ENCODE peak calls at places on chromosomes 6 and 20, in seven cellular contexts. K is transverse colon; C is AG04450; N is CD8-positive, alpha-beta memory T cell; M is aorta; S is effector memory CD4-positive, alpha-beta T cell; H is heart right ventricle. X is an unnamed sample.

GRCh38 chr6:12354499-12354898 is 64.3 kb downstream of the EDN1 start:
- DNase-seq in M (peak; percentile 58), S (no peak), N (no peak), K (peak; percentile 34), H (no peak), C (no peak), X (no peak)

GRCh38 chr6:7765575-7766325 is 39.9 kb downstream of the BMP6 start:
- DNase-seq in M (no peak), C (no peak), H (no peak), S (no peak), K (no peak), N (no peak), X (no peak)

GRCh38 chr6:107064579-107065065 is 36.6 kb downstream of the MTRES1 start:
- DNase-seq in C (peak; percentile 37), H (peak; percentile 63), S (no peak), K (peak; percentile 20), M (no peak), N (no peak), X (no peak)

GRCh38 chr6:157184202-157185015 is 138.9 kb downstream of the TMEM242 start:
- DNase-seq in C (peak; percentile 15), N (peak; percentile 46), M (peak; percentile 81), S (peak; percentile 36), K (peak; percentile 81), H (peak; percentile 63), X (peak; percentile 78)

GRCh38 chr6:30778001-30778400 is 33.7 kb upstream of the IER3 start:
- DNase-seq in S (no peak), N (no peak), H (no peak), K (no peak), M (no peak), C (no peak), X (no peak)

GRCh38 chr6:164283574-164283973 is 869.1 kb downstream of the QKI start:
- DNase-seq in K (no peak), C (no peak), M (no peak), H (no peak), N (no peak), S (no peak), X (no peak)

GRCh38 chr6:168915855-168916254 is 337.8 kb downstream of the THBS2 start:
- DNase-seq in C (no peak), K (no peak), H (no peak), N (no peak), M (no peak), S (no peak), X (no peak)

GRCh38 chr6:53065266-53066058 is at the start of gene FBXO9:
- DNase-seq in M (peak; percentile 78), N (peak; percentile 82), C (no peak), S (peak; percentile 65), K (peak; percentile 70), H (peak; percentile 51), X (no peak)

GRCh38 chr6:147508871-147509608 is 550 bp downstream of the SAMD5 start:
- DNase-seq in M (peak; percentile 34), N (no peak), C (no peak), S (no peak), H (no peak), K (peak; percentile 15), X (no peak)

GRCh38 chr20:49228676-49229075 is 9.5 kb downstream of the DDX27 start:
- DNase-seq in K (no peak), N (no peak), S (no peak), M (no peak), C (no peak), H (no peak), X (no peak)

GRCh38 chr20:49231461-49231860 is 12.2 kb downstream of the DDX27 start:
- DNase-seq in K (no peak), C (no peak), N (no peak), M (no peak), S (no peak), H (no peak), X (no peak)

GRCh38 chr20:49233226-49233625 is 14.0 kb downstream of the DDX27 start:
- DNase-seq in S (no peak), H (no peak), C (no peak), M (no peak), K (no peak), N (no peak), X (no peak)

GRCh38 chr20:49230021-49230420 is 10.8 kb downstream of the DDX27 start:
- DNase-seq in N (no peak), S (no peak), H (no peak), M (no peak), C (no peak), K (no peak), X (no peak)

GRCh38 chr20:49230575-49231211 is 11.5 kb downstream of the DDX27 start:
- DNase-seq in C (no peak), H (no peak), S (no peak), K (peak; percentile 25), M (peak; percentile 71), N (no peak), X (no peak)
- H3K27ac ChIP-seq in C (no peak overlapping the region), H (no peak overlapping the region), S (no peak overlapping the region), K (no peak overlapping the region), M (no peak overlapping the region), N (no peak overlapping the region), X (no peak overlapping the region)

DNA sequence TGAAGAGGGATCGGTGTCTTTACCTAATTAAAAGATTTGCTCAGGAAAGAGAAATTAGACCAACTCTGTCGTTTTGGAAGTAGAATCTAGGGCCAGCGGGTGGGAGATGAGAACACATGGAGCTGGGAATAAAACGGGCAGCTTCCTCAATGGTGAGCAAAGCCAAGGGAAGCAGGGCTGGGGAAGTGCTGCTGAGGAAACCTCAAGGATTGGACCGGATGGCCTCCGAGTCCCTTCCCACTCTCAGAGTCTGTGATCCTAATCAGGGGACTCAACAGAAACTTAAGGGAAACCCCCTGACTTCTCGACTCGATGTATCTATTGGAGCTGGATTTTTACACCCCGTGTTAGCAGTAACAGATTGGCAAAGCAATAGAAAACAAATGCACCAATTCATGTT is 10.8 kb downstream of the GCNT2 start:
- DNase-seq in N (no peak), K (no peak), H (no peak), C (no peak), S (no peak), M (no peak), X (no peak)
- H3K27ac ChIP-seq in N (no peak overlapping the region), K (no peak overlapping the region), H (no peak overlapping the region), C (no peak overlapping the region), S (no peak overlapping the region), M (peak overlapping the region; percentile 23), X (no peak overlapping the region)

GRCh38 chr20:50516180-50516934 is 6.2 kb downstream of the PTPN1 start:
- DNase-seq in M (no peak), N (no peak), H (no peak), C (no peak), K (no peak), S (no peak), X (no peak)
- H3K27ac ChIP-seq in M (no peak overlapping the region), N (peak overlapping the region; percentile 38), H (no peak overlapping the region), C (no peak overlapping the region), K (peak overlapping the region; percentile 74), S (peak overlapping the region; percentile 70), X (no peak overlapping the region)

GRCh38 chr6:82086944-82087343 is 160.6 kb downstream of the IBTK start:
- DNase-seq in M (no peak), C (no peak), H (no peak), K (no peak), N (no peak), S (no peak), X (no peak)
- H3K27ac ChIP-seq in M (no peak overlapping the region), C (no peak overlapping the region), H (no peak overlapping the region), K (no peak overlapping the region), N (no peak overlapping the region), S (no peak overlapping the region), X (no peak overlapping the region)

GRCh38 chr20:45346851-45347250 is 1.4 kb downstream of the SDC4 start:
- DNase-seq in M (no peak), S (no peak), C (no peak), H (no peak), K (no peak), N (no peak), X (no peak)
- H3K27ac ChIP-seq in M (peak overlapping the region; percentile 94), S (no peak overlapping the region), C (peak overlapping the region; percentile 70), H (peak overlapping the region; percentile 96), K (peak overlapping the region; percentile 92), N (peak overlapping the region; percentile 54), X (peak overlapping the region; percentile 96)

X was measured in right atrium auricular region.